ENCODE peak calls at places on chromosomes 4 and X, in four cellular contexts. K is GM23248, U is Peyer's patch, I is right lobe of liver. N is an unnamed sample.

GRCh38 chr4:3786196-3786869 is 20.1 kb downstream of the ADRA2C start:
- DNase-seq in K (peak), U (no peak), I (peak), N (peak)

GRCh38 chr4:107683873-107684272 is 36.2 kb downstream of the PAPSS1 start:
- DNase-seq in K (no peak), U (no peak), I (no peak), N (no peak)

GRCh38 chr4:128517739-128518510 is 230.3 kb upstream of the PGRMC2 start:
- DNase-seq in K (peak), U (no peak), I (no peak), N (peak)

GRCh38 chr4:180665481-180665880 is 1577.7 kb upstream of the TENM3 start:
- DNase-seq in K (no peak), U (no peak), I (no peak), N (no peak)

GRCh38 chrX:131577999-131578734 is 34.3 kb downstream of the OR13H1 start:
- DNase-seq in K (no peak), U (no peak), I (no peak), N (no peak)

GRCh38 chrX:120244735-120245498 is 5.7 kb upstream of the ZBTB33 start:
- DNase-seq in K (peak), U (peak), I (peak), N (peak)

GRCh38 chr4:165299399-165300060 is 27.9 kb upstream of the MSMO1 start:
- DNase-seq in K (no peak), U (no peak), I (no peak), N (no peak)

GRCh38 chr4:174808836-174809235 is 20.2 kb downstream of the GLRA3 start:
- DNase-seq in K (no peak), U (no peak), I (no peak), N (no peak)

GRCh38 chr4:144647095-144647959 is 1.4 kb downstream of the HHIP start:
- DNase-seq in K (peak), U (no peak), I (no peak), N (no peak)

GRCh38 chr4:73104695-73105094 is 35.2 kb upstream of the COX18 start:
- DNase-seq in K (no peak), U (no peak), I (no peak), N (no peak)

GRCh38 chrX:50712777-50713176 is 101.2 kb downstream of the SHROOM4 start:
- DNase-seq in K (no peak), U (no peak), I (no peak), N (no peak)

GRCh38 chr4:136383126-136383525 is 1149.2 kb downstream of the PCDH18 start:
- DNase-seq in K (no peak), U (no peak), I (no peak), N (no peak)

GRCh38 chr4:4860803-4861591 is 1.5 kb downstream of the MSX1 start:
- DNase-seq in K (peak), U (no peak), I (no peak), N (no peak)

GRCh38 chrX:20361890-20362262 is 95.2 kb upstream of the RPS6KA3 start:
- DNase-seq in K (peak), U (no peak), I (no peak), N (no peak)

GRCh38 chr4:153421980-153422379 is 44.2 kb upstream of the TMEM131L start:
- DNase-seq in K (no peak), U (no peak), I (no peak), N (no peak)

GRCh38 chr4:70583952-70584834 is 7.9 kb upstream of the AMBN start:
- DNase-seq in K (no peak), U (no peak), I (no peak), N (peak)

GRCh38 chr4:120857312-120857711 is 65.2 kb downstream of the PRDM5 start:
- DNase-seq in K (peak), U (no peak), I (no peak), N (no peak)

GRCh38 chr4:76484654-76485053 is 49.6 kb downstream of the SHROOM3 start:
- DNase-seq in K (no peak), U (no peak), I (no peak), N (no peak)

GRCh38 chr4:140971077-140971792 is 162.0 kb downstream of the RNF150 start:
- DNase-seq in K (no peak), U (no peak), I (no peak), N (no peak)

GRCh38 chr4:34323549-34324325 is 1920.6 kb downstream of the ARAP2 start:
- DNase-seq in K (peak), U (no peak), I (no peak), N (no peak)

GRCh38 chr4:88870428-88870827 is 172.8 kb upstream of the NAP1L5 start:
- DNase-seq in K (no peak), U (no peak), I (no peak), N (no peak)

GRCh38 chrX:1453951-1454785 is 1.5 kb upstream of the ASMTL start:
- DNase-seq in K (peak), U (peak), I (peak), N (peak)

GRCh38 chrX:15269618-15270521 is at the start of gene ASB9:
- DNase-seq in K (peak), U (no peak), I (peak), N (peak)

GRCh38 chr4:150389896-150390530 is 191.9 kb upstream of the MAB21L2 start:
- DNase-seq in K (no peak), U (no peak), I (no peak), N (no peak)

GRCh38 chrX:14801136-14801535 is 71.7 kb downstream of the FANCB start:
- DNase-seq in K (peak), U (no peak), I (no peak), N (no peak)

GRCh38 chr4:15964159-15964558 is 1.2 kb upstream of the FGFBP2 start:
- DNase-seq in K (no peak), U (no peak), I (no peak), N (no peak)

GRCh38 chr4:107721436-107722090 is 1.5 kb upstream of the PAPSS1 start:
- DNase-seq in K (no peak), U (peak), I (no peak), N (peak)

GRCh38 chr4:61192392-61192791 is 7.7 kb upstream of the ADGRL3 start:
- DNase-seq in K (no peak), U (no peak), I (no peak), N (no peak)

GRCh38 chr4:15955670-15956069 is 7.3 kb downstream of the FGFBP2 start:
- DNase-seq in K (peak), U (no peak), I (no peak), N (no peak)

GRCh38 chr4:94892051-94892450 is 134.3 kb downstream of the BMPR1B start:
- DNase-seq in K (no peak), U (no peak), I (no peak), N (no peak)

GRCh38 chrX:49884290-49884862 is 5.1 kb downstream of the USP27X start:
- DNase-seq in K (peak), U (peak), I (peak), N (peak)

GRCh38 chr4:122765702-122766352 is 33.3 kb downstream of the BBS12 start:
- DNase-seq in K (peak), U (no peak), I (no peak), N (no peak)

DNA sequence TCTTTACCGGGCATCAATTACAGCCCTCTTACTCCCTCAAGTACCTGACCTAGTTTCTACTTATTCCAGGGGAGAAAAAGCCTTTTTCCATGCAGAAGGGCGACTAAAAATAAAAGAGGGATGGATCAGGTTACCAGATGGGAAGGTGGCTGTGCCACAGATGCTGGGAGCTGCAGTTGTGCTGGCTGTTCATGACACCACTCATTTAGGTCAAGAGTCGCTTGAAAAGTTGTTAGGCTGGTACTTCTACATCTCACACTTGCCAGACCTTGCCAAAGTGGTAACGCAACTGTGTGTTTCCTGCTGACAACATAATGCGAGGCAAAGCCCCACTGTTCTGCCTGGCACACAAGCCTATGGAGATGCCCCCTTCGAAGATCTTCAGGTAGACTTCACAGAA is 148.4 kb upstream of the FGF16 start:
- DNase-seq in K (no peak), U (no peak), I (no peak), N (no peak)
- H3K27ac ChIP-seq in K (no peak), U (no peak), I (no peak), N (no peak)

GRCh38 chrX:12138366-12139313 is at the start of gene FRMPD4:
- DNase-seq in K (no peak), U (no peak), I (peak), N (no peak)

GRCh38 chrX:12141511-12141910 is 3.2 kb downstream of the FRMPD4 start:
- DNase-seq in K (no peak), U (no peak), I (no peak), N (no peak)

GRCh38 chrX:12142661-12143060 is 4.4 kb downstream of the FRMPD4 start:
- DNase-seq in K (no peak), U (no peak), I (no peak), N (no peak)

GRCh38 chrX:12137982-12138365 is 299 bp upstream of the FRMPD4 start:
- DNase-seq in K (no peak), U (no peak), I (no peak), N (no peak)

GRCh38 chrX:12139934-12140611 is 1.8 kb downstream of the FRMPD4 start:
- DNase-seq in K (no peak), U (no peak), I (no peak), N (no peak)
- H3K27ac ChIP-seq in K (no peak), U (no peak), I (no peak), N (no peak)

DNA sequence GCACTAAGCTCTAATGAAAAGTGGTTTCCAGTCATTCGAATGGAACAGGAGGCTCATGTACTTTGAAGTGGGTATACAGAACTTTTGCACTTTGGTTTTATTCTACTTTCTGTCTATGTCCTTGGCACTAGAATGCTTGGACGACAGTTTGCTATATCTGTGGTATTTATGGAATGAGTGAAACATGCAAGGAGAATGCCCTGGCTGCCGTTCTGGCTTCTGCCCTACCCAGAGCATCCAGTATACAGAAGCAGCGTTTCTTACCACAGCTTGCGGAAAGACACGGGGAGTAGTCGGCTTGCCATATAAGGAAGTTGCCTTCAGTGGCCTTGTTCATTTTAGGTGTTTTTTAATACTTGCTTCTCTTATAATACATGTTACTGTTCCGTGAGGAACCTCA is 98.0 kb downstream of the TBL1X start:
- DNase-seq in K (peak), U (no peak), I (no peak), N (no peak)
- H3K27ac ChIP-seq in K (peak), U (no peak), I (no peak), N (no peak)

GRCh38 chrX:118495958-118496762 is 545 bp downstream of the DOCK11 start:
- DNase-seq in K (peak), U (peak), I (peak), N (peak)

GRCh38 chrX:118495061-118495921 is at the start of gene DOCK11:
- DNase-seq in K (peak), U (peak), I (peak), N (peak)

GRCh38 chrX:118498351-118498750 is 2.7 kb downstream of the DOCK11 start:
- DNase-seq in K (no peak), U (no peak), I (no peak), N (no peak)

GRCh38 chrX:118497180-118497814 is 1.7 kb downstream of the DOCK11 start:
- DNase-seq in K (no peak), U (peak), I (no peak), N (no peak)

DNA sequence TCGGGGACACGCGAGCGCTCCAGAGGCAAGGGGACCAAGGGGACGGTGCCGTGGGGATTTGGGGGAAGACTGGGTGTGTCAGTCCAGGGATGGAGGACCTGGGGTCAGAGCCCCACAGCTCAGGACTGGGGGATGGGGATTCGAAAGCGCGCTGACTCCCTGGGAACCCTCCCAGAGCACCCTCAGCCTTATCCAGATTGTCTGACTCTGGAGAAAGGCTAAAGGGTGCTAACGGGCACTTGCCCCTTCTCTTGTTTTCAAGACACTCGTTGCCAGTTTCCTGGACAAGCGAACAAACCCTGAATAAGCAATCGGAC is 1.1 kb downstream of the DOCK11 start:
- DNase-seq in K (peak), U (no peak), I (no peak), N (no peak)
- H3K27ac ChIP-seq in K (no peak), U (peak), I (peak), N (peak)

DNA sequence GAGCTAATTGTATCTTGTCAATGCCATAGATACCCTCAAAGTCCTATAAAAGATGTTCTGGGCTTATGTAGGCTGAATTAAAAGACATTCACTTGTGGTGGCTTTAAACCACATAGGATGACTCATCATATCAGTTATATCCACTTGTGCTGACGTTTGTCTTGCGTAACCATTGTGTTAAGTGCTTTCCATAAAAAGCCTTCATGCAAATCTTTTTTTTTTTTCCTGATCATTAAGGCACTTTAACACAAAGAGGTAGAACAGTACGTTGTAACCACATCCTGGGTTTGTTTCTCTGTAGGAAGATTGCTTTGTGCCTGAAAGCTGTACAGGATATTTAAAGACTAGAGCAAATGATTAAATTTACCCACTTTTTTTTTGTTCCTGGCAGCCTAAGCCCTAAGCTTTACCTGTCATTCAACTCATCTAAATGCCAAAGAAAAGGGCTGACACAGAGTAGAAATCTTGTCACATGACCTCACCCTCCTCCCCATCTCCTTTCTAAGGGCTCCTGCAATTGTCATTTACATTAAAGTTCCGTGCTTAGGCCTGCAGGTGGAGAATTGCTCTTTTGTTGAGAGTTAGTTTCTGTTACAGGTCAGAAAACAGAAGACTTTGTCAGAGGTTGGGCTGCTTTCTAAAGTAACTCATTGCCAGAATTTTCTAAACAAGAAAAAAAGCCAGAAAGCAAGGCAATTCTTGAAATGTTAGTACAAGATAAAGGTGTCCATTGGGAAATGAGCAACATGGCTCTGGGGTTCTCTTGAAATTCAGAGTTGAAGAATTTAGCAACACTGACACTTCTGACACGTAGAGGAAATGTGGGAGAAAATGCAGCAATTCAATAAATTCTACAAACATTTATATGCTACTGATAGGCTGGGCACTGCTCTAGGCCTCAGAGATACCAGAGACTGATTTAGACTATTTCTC is 555.6 kb downstream of the PPARGC1A start:
- DNase-seq in K (peak), U (no peak), I (no peak), N (peak)
- H3K27ac ChIP-seq in K (no peak), U (peak), I (no peak), N (peak)